ENCODE peak calls at places on chromosomes 16 and 17, in four cellular contexts. One of them, this sample, is unnamed.

GRCh38 chr16:680967-681745 is 946 bp downstream of the STUB1 start:
- DNase-seq in AG10803: peak; percentile 53
- DNase-seq in adrenal gland: peak; percentile 89
- DNase-seq in stomach: peak; percentile 51
- DNase-seq in this sample: peak; percentile 40

GRCh38 chr17:8861482-8862181 is 5.8 kb downstream of the PIK3R6 start:
- DNase-seq in stomach: no peak
- DNase-seq in AG10803: no peak
- DNase-seq in adrenal gland: no peak
- DNase-seq in this sample: no peak

GRCh38 chr16:80300456-80300855 is 240.3 kb upstream of the DYNLRB2 start:
- DNase-seq in stomach: no peak
- DNase-seq in AG10803: no peak
- DNase-seq in adrenal gland: no peak
- DNase-seq in this sample: no peak

GRCh38 chr16:10356870-10357842 is 28.7 kb upstream of the ATF7IP2 start:
- DNase-seq in AG10803: no peak
- DNase-seq in stomach: no peak
- DNase-seq in adrenal gland: no peak
- DNase-seq in this sample: no peak

GRCh38 chr16:56607675-56608042 is 725 bp upstream of the MT2A start:
- DNase-seq in stomach: no peak
- DNase-seq in adrenal gland: no peak
- DNase-seq in AG10803: no peak
- DNase-seq in this sample: no peak

GRCh38 chr16:66070140-66070887 is 296.2 kb upstream of the CDH5 start:
- DNase-seq in adrenal gland: peak; percentile 33
- DNase-seq in stomach: peak; percentile 41
- DNase-seq in AG10803: peak; percentile 85
- DNase-seq in this sample: peak; percentile 33

GRCh38 chr16:35208001-35208935 is 1748.9 kb downstream of the TP53TG3F start:
- DNase-seq in AG10803: no peak
- DNase-seq in stomach: no peak
- DNase-seq in adrenal gland: no peak
- DNase-seq in this sample: no peak

GRCh38 chr17:43767053-43767712 is 8.6 kb upstream of the SOST start:
- DNase-seq in adrenal gland: no peak
- DNase-seq in AG10803: no peak
- DNase-seq in stomach: peak; percentile 15
- DNase-seq in this sample: no peak

GRCh38 chr16:59060212-59060611 is 326.1 kb upstream of the GOT2 start:
- DNase-seq in adrenal gland: no peak
- DNase-seq in AG10803: peak; percentile 79
- DNase-seq in stomach: no peak
- DNase-seq in this sample: peak; percentile 62

GRCh38 chr16:11255737-11256656 is at the start of gene SOCS1:
- DNase-seq in adrenal gland: peak; percentile 83
- DNase-seq in AG10803: peak; percentile 80
- DNase-seq in stomach: peak; percentile 89
- DNase-seq in this sample: peak; percentile 86

GRCh38 chr17:39794249-39794970 is 56.7 kb downstream of the GRB7 start:
- DNase-seq in stomach: peak; percentile 37
- DNase-seq in AG10803: no peak
- DNase-seq in adrenal gland: no peak
- DNase-seq in this sample: no peak

GRCh38 chr16:12462690-12463646 is 340.7 kb downstream of the CPPED1 start:
- DNase-seq in AG10803: peak; percentile 65
- DNase-seq in stomach: no peak
- DNase-seq in adrenal gland: no peak
- DNase-seq in this sample: peak; percentile 70

GRCh38 chr16:81486555-81487061 is 42.0 kb downstream of the CMIP start:
- DNase-seq in AG10803: peak; percentile 95
- DNase-seq in stomach: peak; percentile 31
- DNase-seq in adrenal gland: peak; percentile 51
- DNase-seq in this sample: peak; percentile 93

GRCh38 chr16:72434159-72434558 is 262.2 kb upstream of the PMFBP1 start:
- DNase-seq in AG10803: peak; percentile 39
- DNase-seq in stomach: no peak
- DNase-seq in adrenal gland: no peak
- DNase-seq in this sample: peak; percentile 54

GRCh38 chr17:40417609-40418427 is at the start of gene TOP2A:
- DNase-seq in adrenal gland: peak; percentile 100
- DNase-seq in stomach: peak; percentile 99
- DNase-seq in AG10803: peak; percentile 100
- DNase-seq in this sample: peak; percentile 100

GRCh38 chr17:61305024-61305423 is 94.6 kb upstream of the TBX2 start:
- DNase-seq in adrenal gland: no peak
- DNase-seq in AG10803: peak; percentile 38
- DNase-seq in stomach: no peak
- DNase-seq in this sample: no peak

GRCh38 chr16:76668207-76668725 is 391.1 kb downstream of the CNTNAP4 start:
- DNase-seq in AG10803: no peak
- DNase-seq in stomach: no peak
- DNase-seq in adrenal gland: no peak
- DNase-seq in this sample: no peak

GRCh38 chr16:15775209-15775608 is 81.6 kb downstream of the MYH11 start:
- DNase-seq in adrenal gland: no peak
- DNase-seq in AG10803: no peak
- DNase-seq in stomach: no peak
- DNase-seq in this sample: peak; percentile 17

GRCh38 chr16:90032664-90033346 is 13.5 kb upstream of the DBNDD1 start:
- DNase-seq in adrenal gland: no peak
- DNase-seq in AG10803: peak; percentile 49
- DNase-seq in stomach: no peak
- DNase-seq in this sample: peak; percentile 44

GRCh38 chr16:79547085-79547484 is 53.5 kb downstream of the MAF start:
- DNase-seq in stomach: no peak
- DNase-seq in adrenal gland: no peak
- DNase-seq in AG10803: no peak
- DNase-seq in this sample: no peak

GRCh38 chr17:37368577-37368976 is 7.2 kb upstream of the C17orf78 start:
- DNase-seq in adrenal gland: no peak
- DNase-seq in AG10803: peak; percentile 60
- DNase-seq in stomach: no peak
- DNase-seq in this sample: no peak

GRCh38 chr17:43679911-43680310 is 18.2 kb upstream of the MEOX1 start:
- DNase-seq in stomach: no peak
- DNase-seq in AG10803: no peak
- DNase-seq in adrenal gland: peak; percentile 82
- DNase-seq in this sample: no peak

GRCh38 chr16:67449328-67449727 is 18.4 kb downstream of the HSD11B2 start:
- DNase-seq in stomach: no peak
- DNase-seq in AG10803: no peak
- DNase-seq in adrenal gland: peak; percentile 81
- DNase-seq in this sample: no peak

GRCh38 chr17:38861399-38861843 is 7.9 kb upstream of the RPL23 start:
- DNase-seq in stomach: no peak
- DNase-seq in AG10803: no peak
- DNase-seq in adrenal gland: no peak
- DNase-seq in this sample: no peak

GRCh38 chr16:24754543-24754942 is 25.1 kb downstream of the TNRC6A start:
- DNase-seq in adrenal gland: no peak
- DNase-seq in AG10803: no peak
- DNase-seq in stomach: no peak
- DNase-seq in this sample: no peak

GRCh38 chr16:77874347-77874746 is 86.0 kb downstream of the VAT1L start:
- DNase-seq in adrenal gland: no peak
- DNase-seq in stomach: no peak
- DNase-seq in AG10803: no peak
- DNase-seq in this sample: no peak

GRCh38 chr17:28612936-28613872 is 781 bp downstream of the RSKR start:
- DNase-seq in AG10803: peak; percentile 24
- DNase-seq in stomach: peak; percentile 33
- DNase-seq in adrenal gland: peak; percentile 61
- DNase-seq in this sample: peak; percentile 38

GRCh38 chr17:11241611-11242226 is 706 bp downstream of the SHISA6 start:
- DNase-seq in adrenal gland: no peak
- DNase-seq in stomach: peak; percentile 79
- DNase-seq in AG10803: no peak
- DNase-seq in this sample: no peak

GRCh38 chr16:89193576-89194293 is 6.6 kb downstream of the SLC22A31 start:
- DNase-seq in adrenal gland: no peak
- DNase-seq in AG10803: no peak
- DNase-seq in stomach: no peak
- DNase-seq in this sample: no peak

DNA sequence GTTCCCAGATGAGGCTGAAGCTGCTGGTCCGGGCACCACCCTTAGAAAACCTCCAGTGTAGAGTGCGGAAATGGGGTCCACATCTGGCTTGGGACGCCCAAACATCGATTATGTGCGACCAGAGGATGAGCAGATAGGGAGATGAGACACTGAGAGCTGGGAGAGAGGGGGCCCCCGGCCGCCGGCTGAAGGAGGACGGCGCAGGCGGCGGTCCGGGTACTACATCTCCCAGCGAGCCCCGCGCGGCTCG is 182 bp upstream of the SPECC1 start:
- DNase-seq in stomach: no peak
- DNase-seq in adrenal gland: no peak
- DNase-seq in AG10803: no peak
- DNase-seq in this sample: peak; percentile 40
- TF ChIP-seq CTCF in stomach: no peak
- TF ChIP-seq CTCF in adrenal gland: peak; percentile 58
- TF ChIP-seq CTCF in AG10803: no peak
- TF ChIP-seq CTCF in this sample: no peak

GRCh38 chr17:17693955-17694228 is 12.6 kb downstream of the RAI1 start:
- DNase-seq in adrenal gland: no peak
- DNase-seq in stomach: no peak
- DNase-seq in AG10803: no peak
- DNase-seq in this sample: no peak

GRCh38 chr17:17692353-17693252 is 11.3 kb downstream of the RAI1 start:
- DNase-seq in stomach: no peak
- DNase-seq in adrenal gland: peak; percentile 65
- DNase-seq in AG10803: no peak
- DNase-seq in this sample: no peak

GRCh38 chr17:17691468-17692263 is 10.4 kb downstream of the RAI1 start:
- DNase-seq in AG10803: peak; percentile 40
- DNase-seq in adrenal gland: no peak
- DNase-seq in stomach: peak; percentile 47
- DNase-seq in this sample: no peak

GRCh38 chr17:17694229-17695081 is 13.2 kb downstream of the RAI1 start:
- DNase-seq in stomach: peak; percentile 70
- DNase-seq in AG10803: peak; percentile 55
- DNase-seq in adrenal gland: peak; percentile 75
- DNase-seq in this sample: peak; percentile 78

DNA sequence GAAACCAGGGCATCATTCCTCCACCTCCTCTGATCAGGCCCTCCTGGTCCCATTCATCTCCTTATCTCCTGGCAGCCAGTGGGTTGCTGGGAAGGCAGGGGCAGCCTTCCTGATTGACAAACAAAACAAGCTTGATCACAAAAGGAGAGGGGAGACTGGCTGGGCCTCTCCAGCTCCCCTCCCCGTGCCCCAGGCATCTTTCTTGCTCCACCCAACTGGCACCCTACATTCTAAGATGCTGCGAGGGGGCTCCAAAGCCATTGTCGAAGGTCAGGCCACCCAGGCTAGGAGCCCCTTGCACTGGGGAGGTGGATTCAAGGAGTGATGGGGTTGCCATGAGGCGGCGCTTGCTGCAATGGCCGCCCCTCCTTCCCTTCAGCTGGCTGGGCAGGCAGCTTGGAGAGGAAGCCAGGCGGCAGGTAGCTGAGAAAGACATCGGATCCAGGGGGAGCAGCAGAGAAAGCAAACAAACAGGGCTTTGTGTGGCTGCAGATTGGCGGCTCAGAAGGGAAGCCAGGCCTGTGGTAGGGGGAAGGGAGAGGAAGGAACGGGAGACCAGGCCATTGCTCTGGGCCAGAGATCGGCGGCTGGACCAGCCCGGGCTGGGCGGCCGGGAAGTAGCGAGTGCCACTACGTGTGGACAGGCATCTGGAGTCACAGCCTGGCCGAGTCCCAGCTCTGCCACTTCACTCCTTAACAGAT is 12.1 kb downstream of the RAI1 start:
- DNase-seq in AG10803: no peak
- DNase-seq in stomach: peak; percentile 90
- DNase-seq in adrenal gland: peak; percentile 78
- DNase-seq in this sample: no peak
- H3K4me3 ChIP-seq in AG10803: peak overlapping the region; percentile 54
- H3K4me3 ChIP-seq in stomach: peak overlapping the region; percentile 65
- H3K4me3 ChIP-seq in adrenal gland: no peak overlapping the region
- H3K4me3 ChIP-seq in this sample: no peak overlapping the region

GRCh38 chr17:82450357-82451106 is at the start of gene CYBC1:
- DNase-seq in AG10803: peak; percentile 94
- DNase-seq in stomach: peak; percentile 96
- DNase-seq in adrenal gland: peak; percentile 95
- DNase-seq in this sample: peak; percentile 96
- TF ChIP-seq CTCF in AG10803: no peak
- TF ChIP-seq CTCF in stomach: no peak
- TF ChIP-seq CTCF in adrenal gland: no peak
- TF ChIP-seq CTCF in this sample: no peak

GRCh38 chr17:4942760-4943508 is 2.9 kb downstream of the RNF167 start:
- DNase-seq in stomach: no peak
- DNase-seq in adrenal gland: no peak
- DNase-seq in AG10803: no peak
- DNase-seq in this sample: no peak
- H3K4me3 ChIP-seq in stomach: no peak overlapping the region
- H3K4me3 ChIP-seq in adrenal gland: no peak overlapping the region
- H3K4me3 ChIP-seq in AG10803: no peak overlapping the region
- H3K4me3 ChIP-seq in this sample: no peak overlapping the region

GRCh38 chr17:27607692-27608091 is 23.3 kb upstream of the LGALS9 start:
- DNase-seq in adrenal gland: no peak
- DNase-seq in stomach: no peak
- DNase-seq in AG10803: no peak
- DNase-seq in this sample: no peak

GRCh38 chr17:27610304-27610676 is 20.7 kb upstream of the LGALS9 start:
- DNase-seq in AG10803: no peak
- DNase-seq in stomach: no peak
- DNase-seq in adrenal gland: no peak
- DNase-seq in this sample: no peak

GRCh38 chr17:27608330-27609230 is 22.4 kb upstream of the LGALS9 start:
- DNase-seq in AG10803: no peak
- DNase-seq in stomach: no peak
- DNase-seq in adrenal gland: peak; percentile 27
- DNase-seq in this sample: no peak

GRCh38 chr17:27612160-27612767 is 18.7 kb upstream of the LGALS9 start:
- DNase-seq in adrenal gland: peak; percentile 30
- DNase-seq in stomach: no peak
- DNase-seq in AG10803: peak; percentile 10
- DNase-seq in this sample: no peak

DNA sequence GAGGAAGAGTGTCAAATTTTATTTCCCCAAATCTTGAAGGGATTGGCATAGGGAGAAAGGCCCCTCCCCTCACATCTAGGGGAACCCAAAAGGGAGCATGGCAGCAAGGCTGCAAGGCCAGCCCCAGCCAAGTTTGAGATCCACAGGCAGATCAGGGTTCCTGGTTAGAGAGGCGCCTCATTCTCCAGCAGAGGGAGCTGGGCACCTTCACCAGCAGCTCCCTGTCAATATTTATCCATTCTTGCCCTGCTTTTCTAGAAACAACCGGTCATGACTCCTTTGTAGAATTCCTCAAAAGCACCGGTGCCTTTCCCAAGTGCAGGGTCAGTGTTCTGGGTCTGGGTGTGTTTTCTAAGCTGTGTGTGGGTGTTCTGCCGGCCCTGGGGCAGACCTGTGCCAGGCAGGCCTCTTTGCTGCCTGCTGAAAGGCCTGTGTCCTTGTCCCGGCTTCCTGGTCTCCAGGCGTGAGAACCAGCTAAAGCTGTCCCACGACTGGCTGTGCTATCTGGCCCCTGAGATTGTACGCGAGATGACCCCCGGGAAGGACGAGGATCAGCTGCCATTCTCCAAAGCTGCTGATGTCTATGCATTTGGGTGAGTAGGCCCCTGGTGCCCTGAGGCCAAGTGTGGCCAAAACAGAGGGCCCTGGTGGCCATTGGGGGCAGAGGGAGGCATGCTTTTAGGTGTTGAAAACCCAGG is 21.2 kb upstream of the LGALS9 start:
- DNase-seq in stomach: peak; percentile 74
- DNase-seq in adrenal gland: peak; percentile 82
- DNase-seq in AG10803: peak; percentile 36
- DNase-seq in this sample: peak; percentile 23
- TF ChIP-seq CTCF in stomach: peak; percentile 77
- TF ChIP-seq CTCF in adrenal gland: peak; percentile 64
- TF ChIP-seq CTCF in AG10803: peak; percentile 61
- TF ChIP-seq CTCF in this sample: peak; percentile 64